ENCODE peak calls at places on chromosome 2, in ten cellular contexts. K is NCI-H524 treated with DMSO at 0.1 percent for 48 hours; F is anterior cingulate cortex; Q is Caki2; B is stimulated activated CD4-positive, alpha-beta T cell treated with anti-CD3 and anti-CD28 coated beads, TNF-alpha, amount 100 ng/mL, for 1 hour; O is activated T-helper 1 cell treated with anti-CD3 and anti-CD28 coated beads, Interleukin-12 subunit alpha, Interleukin-12 subunit beta, Interleukin-2, Interleukin-4 antibody, amounts not matched to agents 30 ng/mL and 10 ng/mL and 1 ng/mL, durations not matched to agents 14 hours and 24 hours and 36 hours; A is RCC 7860; W is Right ventricle myocardium superior; E is fibroblast of mammary gland; N is Calu3. G is an unnamed sample.

GRCh38 chr2:170323743-170324142 is 145.8 kb downstream of the MYO3B start:
- DNase-seq in B (no peak), Q (no peak), N (no peak), K (no peak), W (no peak), E (no peak), F (no peak), O (no peak), A (no peak), G (no peak)

GRCh38 chr2:134452042-134452733 is 198.3 kb downstream of the MGAT5 start:
- DNase-seq in N (no peak), B (no peak), A (no peak), Q (no peak), F (no peak), W (no peak), K (no peak), E (no peak), O (no peak), G (no peak)

GRCh38 chr2:51256736-51257135 is 224.8 kb upstream of the NRXN1 start:
- DNase-seq in A (no peak), E (no peak), F (no peak), W (no peak), B (no peak), Q (no peak), O (no peak), K (no peak), N (no peak), G (peak)

GRCh38 chr2:241978670-241979069 is 109.1 kb downstream of the RTP5 start:
- DNase-seq in E (no peak), F (no peak), Q (no peak), W (no peak), A (no peak), O (no peak), N (no peak), K (no peak), B (no peak), G (no peak)

GRCh38 chr2:43302311-43303051 is 76.1 kb upstream of the ZFP36L2 start:
- DNase-seq in A (no peak), W (no peak), K (no peak), F (no peak), E (no peak), Q (no peak), N (no peak), B (no peak), O (no peak), G (no peak)

GRCh38 chr2:240418311-240418710 is 17.2 kb upstream of the GPC1 start:
- DNase-seq in K (no peak), E (no peak), F (no peak), W (no peak), A (no peak), O (no peak), B (no peak), N (no peak), Q (no peak), G (no peak)

GRCh38 chr2:128797533-128797932 is 478.9 kb upstream of the HS6ST1 start:
- DNase-seq in B (no peak), F (no peak), E (no peak), N (no peak), O (no peak), A (no peak), W (no peak), Q (no peak), K (no peak), G (no peak)

GRCh38 chr2:46886268-46887027 is 29.2 kb downstream of the MCFD2 start:
- DNase-seq in E (no peak), N (no peak), B (no peak), K (no peak), O (no peak), F (no peak), A (no peak), Q (no peak), W (no peak), G (no peak)

GRCh38 chr2:221502270-221502973 is 69.7 kb downstream of the EPHA4 start:
- DNase-seq in F (no peak), W (no peak), E (peak), Q (peak), B (no peak), N (no peak), A (peak), K (no peak), O (no peak), G (peak)

GRCh38 chr2:18410543-18410942 is 149.9 kb downstream of the RDH14 start:
- DNase-seq in O (no peak), B (no peak), A (no peak), F (no peak), K (no peak), Q (no peak), W (no peak), N (no peak), E (no peak), G (no peak)

GRCh38 chr2:233977296-233977837 is 60.2 kb downstream of the TRPM8 start:
- DNase-seq in K (no peak), F (no peak), A (no peak), W (no peak), B (no peak), O (no peak), N (no peak), Q (no peak), E (no peak), G (no peak)

GRCh38 chr2:43462866-43463641 is 132.8 kb downstream of the THADA start:
- DNase-seq in K (no peak), N (no peak), A (no peak), Q (peak), W (no peak), F (no peak), B (no peak), E (no peak), O (no peak), G (no peak)

GRCh38 chr2:65918760-65919187 is 486.4 kb upstream of the SPRED2 start:
- DNase-seq in F (no peak), K (no peak), B (no peak), A (no peak), E (no peak), O (no peak), W (no peak), N (no peak), Q (no peak), G (no peak)

GRCh38 chr2:67876176-67876575 is 186.6 kb downstream of the C1D start:
- DNase-seq in O (no peak), A (no peak), F (no peak), Q (no peak), E (peak), N (no peak), K (no peak), B (no peak), W (no peak), G (no peak)

GRCh38 chr2:148132400-148132799 is 111.5 kb downstream of the MBD5 start:
- DNase-seq in B (no peak), O (no peak), F (no peak), E (peak), Q (no peak), A (peak), K (no peak), N (no peak), W (no peak), G (peak)

GRCh38 chr2:120385355-120386127 is 39.6 kb downstream of the INHBB start:
- DNase-seq in A (no peak), O (no peak), K (no peak), B (no peak), W (no peak), F (no peak), Q (no peak), N (no peak), E (no peak), G (no peak)

GRCh38 chr2:154375625-154376020 is 322.9 kb upstream of the KCNJ3 start:
- DNase-seq in O (no peak), W (no peak), F (no peak), Q (peak), K (peak), B (no peak), N (peak), A (peak), E (peak), G (peak)